ENCODE peak calls at places on chromosomes 6 and 20, in six cellular contexts. T, S, M, A, R and I are unnamed samples.

GRCh38 chr6:37160922-37161778 is 8.8 kb upstream of the PIM1 start:
- DNase-seq in R (no peak), M (no peak), A (no peak), S (peak; percentile 77), T (no peak), I (peak; percentile 64)

GRCh38 chr6:69349776-69350175 is 447.0 kb downstream of the LMBRD1 start:
- DNase-seq in A (no peak), S (no peak), M (peak; percentile 50), R (peak; percentile 61), T (no peak), I (no peak)

GRCh38 chr20:25220810-25221591 is 25.5 kb downstream of the ENTPD6 start:
- DNase-seq in A (peak; percentile 45), T (no peak), M (peak; percentile 84), R (no peak), S (no peak), I (no peak)

GRCh38 chr6:85458184-85458583 is 8.3 kb downstream of the NT5E start:
- DNase-seq in R (no peak), M (no peak), S (no peak), T (no peak), A (no peak), I (no peak)

GRCh38 chr20:63941282-63942060 is 14.7 kb downstream of the UCKL1 start:
- DNase-seq in T (peak; percentile 64), R (no peak), M (peak; percentile 80), A (peak; percentile 64), S (peak; percentile 23), I (no peak)

GRCh38 chr6:128560966-128561365 is 40.6 kb upstream of the PTPRK start:
- DNase-seq in S (no peak), R (no peak), A (no peak), T (no peak), M (no peak), I (no peak)

GRCh38 chr6:118551673-118552063 is 3.6 kb downstream of the PLN start:
- DNase-seq in A (no peak), R (no peak), T (no peak), S (peak; percentile 71), M (no peak), I (peak; percentile 42)

GRCh38 chr6:150987371-150987828 is 121.9 kb downstream of the MTHFD1L start:
- DNase-seq in A (no peak), T (no peak), R (no peak), S (no peak), M (no peak), I (no peak)

GRCh38 chr6:21359926-21360325 is 233.6 kb upstream of the SOX4 start:
- DNase-seq in A (no peak), R (no peak), T (no peak), S (no peak), M (no peak), I (no peak)

GRCh38 chr20:53146201-53146891 is 174.2 kb downstream of the TSHZ2 start:
- DNase-seq in T (no peak), S (no peak), A (no peak), R (no peak), M (no peak), I (no peak)

GRCh38 chr20:12047838-12048432 is 130.2 kb downstream of the BTBD3 start:
- DNase-seq in R (no peak), T (no peak), A (no peak), S (peak; percentile 64), M (no peak), I (no peak)

GRCh38 chr20:63751471-63752271 is 12.1 kb downstream of the SLC2A4RG start:
- DNase-seq in A (no peak), T (peak; percentile 50), M (peak; percentile 40), S (no peak), R (no peak), I (no peak)

GRCh38 chr20:36435799-36436541 is 105.3 kb upstream of the MYL9 start:
- DNase-seq in R (peak; percentile 18), M (peak; percentile 89), A (peak; percentile 90), S (peak; percentile 56), T (peak; percentile 76), I (no peak)

GRCh38 chr6:117477988-117478852 is 4.3 kb upstream of the DCBLD1 start:
- DNase-seq in S (peak; percentile 40), M (no peak), R (no peak), A (no peak), T (no peak), I (no peak)

GRCh38 chr6:25389501-25389900 is 110.3 kb downstream of the CARMIL1 start:
- DNase-seq in S (peak; percentile 74), T (no peak), R (no peak), M (no peak), A (no peak), I (no peak)

GRCh38 chr6:109816452-109817374 is 125.6 kb downstream of the FIG4 start:
- DNase-seq in T (no peak), M (no peak), A (no peak), R (no peak), S (no peak), I (no peak)

GRCh38 chr20:15071010-15071808 is 733.8 kb upstream of the FLRT3 start:
- DNase-seq in M (no peak), R (no peak), A (no peak), S (no peak), T (no peak), I (no peak)

GRCh38 chr6:80341330-80341729 is 234.9 kb downstream of the BCKDHB start:
- DNase-seq in A (no peak), T (no peak), R (no peak), M (no peak), S (peak; percentile 29), I (peak; percentile 72)

GRCh38 chr6:80336906-80337305 is 230.4 kb downstream of the BCKDHB start:
- DNase-seq in S (peak; percentile 37), A (no peak), R (no peak), T (no peak), M (no peak), I (no peak)

GRCh38 chr6:80335061-80335660 is 228.7 kb downstream of the BCKDHB start:
- DNase-seq in R (no peak), S (no peak), M (no peak), A (no peak), T (no peak), I (no peak)

GRCh38 chr6:80333342-80333741 is 226.9 kb downstream of the BCKDHB start:
- DNase-seq in A (no peak), M (no peak), T (no peak), S (no peak), R (no peak), I (no peak)

DNA sequence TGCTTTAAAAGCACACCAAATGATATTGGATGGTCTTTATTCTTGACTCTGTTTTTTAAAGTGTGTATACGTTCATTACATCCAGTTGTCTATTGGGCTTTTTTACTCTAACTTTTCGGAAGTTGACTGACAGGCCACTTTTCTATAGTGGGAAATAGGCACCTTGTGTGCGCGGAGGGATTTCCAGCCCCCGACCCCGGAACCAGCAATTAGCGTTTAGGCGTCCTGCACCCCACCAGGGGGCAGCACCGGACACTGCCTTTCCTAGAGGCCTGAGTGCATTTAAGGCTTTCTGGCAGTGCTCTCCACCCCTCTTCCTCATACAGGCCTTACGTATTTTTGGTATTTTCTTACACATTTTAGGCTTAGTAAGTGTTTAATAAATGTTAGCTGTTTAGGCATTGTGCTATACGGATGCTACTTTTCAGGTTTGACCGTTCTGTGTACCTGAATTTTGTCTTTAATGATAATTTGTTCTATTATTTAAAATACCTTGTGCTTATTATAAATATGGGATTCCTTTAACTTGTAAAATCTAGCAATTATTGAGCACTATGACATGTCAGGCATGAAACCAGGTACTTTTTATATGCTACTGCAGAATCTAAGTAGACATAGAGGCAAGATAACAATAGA is 231.8 kb downstream of the BCKDHB start:
- DNase-seq in M (peak; percentile 77), R (peak; percentile 10), T (no peak), S (peak; percentile 53), A (peak; percentile 47), I (no peak)
- H3K4me3 ChIP-seq in M (no peak overlapping the region), R (no peak overlapping the region), T (no peak overlapping the region), S (no peak overlapping the region), A (no peak overlapping the region), I (no peak overlapping the region)

GRCh38 chr6:90496617-90497016 is 90.3 kb downstream of the MAP3K7 start:
- DNase-seq in A (no peak), R (no peak), T (no peak), M (no peak), S (no peak), I (no peak)

GRCh38 chr6:90495216-90495817 is 91.6 kb downstream of the MAP3K7 start:
- DNase-seq in M (no peak), S (no peak), R (no peak), A (no peak), T (no peak), I (no peak)

GRCh38 chr6:90500458-90500857 is 86.4 kb downstream of the MAP3K7 start:
- DNase-seq in A (no peak), S (no peak), R (no peak), M (no peak), T (no peak), I (no peak)

GRCh38 chr6:90496191-90496590 is 90.7 kb downstream of the MAP3K7 start:
- DNase-seq in M (no peak), S (no peak), R (no peak), A (no peak), T (no peak), I (no peak)

DNA sequence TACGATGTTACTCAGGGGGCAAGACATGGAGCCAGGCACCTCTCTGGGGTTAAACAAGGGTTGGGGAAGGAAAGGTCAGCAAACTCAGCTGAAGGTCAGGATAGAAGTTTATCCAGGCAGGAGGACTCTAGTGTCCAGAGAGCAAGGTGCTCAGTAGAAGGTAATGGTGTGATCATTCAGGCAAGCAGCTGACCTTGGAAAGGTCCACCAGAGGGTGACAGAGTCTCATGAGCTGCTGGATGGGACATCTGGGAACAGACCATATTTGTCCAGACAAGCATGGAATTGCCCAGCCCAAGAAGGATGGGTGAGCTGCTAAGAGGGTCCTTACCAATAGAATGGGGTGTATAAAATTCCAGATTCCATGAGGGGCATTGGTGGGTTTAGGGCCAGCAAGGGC is 89.5 kb downstream of the MAP3K7 start:
- DNase-seq in S (no peak), A (no peak), T (no peak), R (no peak), M (no peak), I (no peak)
- TF ChIP-seq CTCF in S (no peak), A (no peak), T (peak; percentile 24), R (no peak), M (no peak), I (no peak)

GRCh38 chr6:43805695-43806040 is 35.7 kb downstream of the VEGFA start:
- DNase-seq in R (no peak), M (no peak), A (no peak), T (peak; percentile 69), S (no peak), I (no peak)
- H3K4me3 ChIP-seq in R (no peak overlapping the region), M (no peak overlapping the region), A (no peak overlapping the region), T (peak overlapping the region; percentile 52), S (no peak overlapping the region), I (no peak overlapping the region)

DNA sequence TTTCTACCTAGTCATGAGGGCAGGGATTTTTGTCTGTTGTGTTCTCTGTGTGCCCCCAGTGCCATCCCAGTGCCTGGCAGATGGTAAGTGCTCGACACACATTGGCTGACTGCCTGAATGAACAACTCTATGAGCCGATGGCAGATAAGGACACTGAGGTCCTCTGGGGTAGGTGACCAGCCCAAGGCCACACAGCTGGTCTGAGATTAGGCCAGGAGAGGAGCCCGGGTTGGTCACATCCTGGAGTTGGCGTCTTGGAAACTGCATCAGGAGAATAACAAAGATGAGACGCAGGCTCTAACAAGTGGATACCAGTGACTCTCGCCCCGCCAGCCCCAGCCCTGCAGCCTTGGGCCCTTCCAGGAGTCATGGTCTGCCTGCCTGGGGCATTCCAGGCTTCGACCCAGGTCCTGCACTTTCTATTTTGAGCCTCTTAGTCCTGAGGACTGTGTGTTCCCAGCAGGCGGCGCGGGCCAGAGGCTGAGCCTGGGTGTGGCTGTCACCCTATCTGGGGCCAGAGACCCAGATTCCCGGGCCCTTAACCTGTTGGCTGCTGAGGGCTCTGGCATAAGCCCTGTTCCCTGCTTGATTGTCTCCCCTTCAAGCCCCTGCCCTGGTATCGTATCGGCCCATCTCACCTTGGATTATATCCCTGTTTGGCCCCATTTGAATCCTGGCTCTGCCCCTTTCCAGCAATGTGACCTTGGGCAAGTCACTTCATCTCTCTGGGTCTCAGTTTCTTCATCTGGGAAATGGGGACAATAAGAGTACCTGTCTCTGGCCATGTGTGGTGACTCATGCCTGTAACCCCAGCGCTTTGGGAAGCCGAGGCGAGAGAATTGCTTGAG is 88.3 kb downstream of the CEBPB start:
- DNase-seq in R (no peak), M (peak; percentile 96), S (peak; percentile 55), T (peak; percentile 86), A (peak; percentile 89), I (no peak)
- TF ChIP-seq CTCF in R (no peak), M (peak; percentile 52), S (peak; percentile 39), T (peak; percentile 50), A (no peak), I (no peak)